ENCODE peak calls at places on chromosomes 12 and 14, in ten cellular contexts. J is upper lobe of left lung, P is PC-3, Q is BJ, N is adipocyte, B is epithelial cell of esophagus, X is fibroblast of the aortic adventitia, O is GM23248, F is gastrocnemius medialis, G is GM23338. U is an unnamed sample.

GRCh38 chr14:72943876-72944430 is 17.7 kb downstream of the DCAF4 start:
- DNase-seq in J (no peak), P (no peak), Q (no peak), N (no peak), B (no peak), X (no peak), O (no peak), F (no peak), G (no peak), U (no peak)

GRCh38 chr14:61812347-61813100 is 50.3 kb downstream of the SNAPC1 start:
- DNase-seq in J (no peak), P (no peak), Q (no peak), N (peak; percentile 40), B (peak; percentile 4), X (no peak), O (peak; percentile 23), F (no peak), G (peak; percentile 73), U (no peak)

GRCh38 chr12:119808441-119808840 is 68.7 kb downstream of the CIT start:
- DNase-seq in J (no peak), P (peak; percentile 82), Q (no peak), N (no peak), B (peak; percentile 63), X (peak; percentile 14), O (peak; percentile 66), F (no peak), G (no peak), U (no peak)

GRCh38 chr14:91173221-91173670 is 59.4 kb downstream of the DGLUCY start:
- DNase-seq in J (peak; percentile 86), P (peak; percentile 86), Q (no peak), N (peak; percentile 89), B (peak; percentile 82), X (peak; percentile 88), O (peak; percentile 78), F (peak; percentile 66), G (peak; percentile 90), U (no peak)

GRCh38 chr12:26633591-26634210 is 199.3 kb downstream of the ITPR2 start:
- DNase-seq in J (no peak), P (no peak), Q (no peak), N (peak; percentile 95), B (peak; percentile 36), X (peak; percentile 91), O (peak; percentile 78), F (no peak), G (no peak), U (no peak)

GRCh38 chr14:20508367-20508766 is 3.0 kb downstream of the RNASE10 start:
- DNase-seq in J (no peak), P (no peak), Q (no peak), N (no peak), B (no peak), X (no peak), O (no peak), F (no peak), G (no peak), U (no peak)

GRCh38 chr12:130017571-130018449 is 114.0 kb upstream of the TMEM132D start:
- DNase-seq in J (no peak), P (no peak), Q (no peak), N (no peak), B (peak; percentile 40), X (no peak), O (peak; percentile 28), F (no peak), G (peak; percentile 10), U (no peak)

GRCh38 chr12:96907681-96908163 is 665 bp downstream of the NEDD1 start:
- DNase-seq in J (peak; percentile 25), P (no peak), Q (no peak), N (peak; percentile 54), B (peak; percentile 27), X (peak; percentile 40), O (peak; percentile 59), F (no peak), G (peak; percentile 56), U (no peak)

GRCh38 chr12:55974308-55974724 is 438 bp downstream of the RAB5B start:
- DNase-seq in J (peak; percentile 63), P (peak; percentile 40), Q (no peak), N (peak; percentile 76), B (peak; percentile 67), X (no peak), O (peak; percentile 73), F (peak; percentile 14), G (peak; percentile 79), U (no peak)

GRCh38 chr14:76480426-76480825 is 104.5 kb downstream of the ESRRB start:
- DNase-seq in J (no peak), P (no peak), Q (no peak), N (no peak), B (peak; percentile 33), X (no peak), O (no peak), F (no peak), G (no peak), U (no peak)

GRCh38 chr12:3313655-3314305 is 177.2 kb upstream of the PRMT8 start:
- DNase-seq in J (no peak), P (peak; percentile 52), Q (no peak), N (peak; percentile 16), B (no peak), X (no peak), O (peak; percentile 59), F (no peak), G (peak; percentile 63), U (no peak)

GRCh38 chr12:82474798-82475184 is 116.5 kb downstream of the METTL25 start:
- DNase-seq in J (no peak), P (peak; percentile 63), Q (no peak), N (peak; percentile 36), B (peak; percentile 41), X (peak; percentile 9), O (peak; percentile 20), F (no peak), G (no peak), U (no peak)

GRCh38 chr12:126976574-126976973 is 1290.4 kb upstream of the TMEM132C start:
- DNase-seq in J (no peak), P (no peak), Q (no peak), N (no peak), B (no peak), X (no peak), O (no peak), F (no peak), G (no peak), U (no peak)

DNA sequence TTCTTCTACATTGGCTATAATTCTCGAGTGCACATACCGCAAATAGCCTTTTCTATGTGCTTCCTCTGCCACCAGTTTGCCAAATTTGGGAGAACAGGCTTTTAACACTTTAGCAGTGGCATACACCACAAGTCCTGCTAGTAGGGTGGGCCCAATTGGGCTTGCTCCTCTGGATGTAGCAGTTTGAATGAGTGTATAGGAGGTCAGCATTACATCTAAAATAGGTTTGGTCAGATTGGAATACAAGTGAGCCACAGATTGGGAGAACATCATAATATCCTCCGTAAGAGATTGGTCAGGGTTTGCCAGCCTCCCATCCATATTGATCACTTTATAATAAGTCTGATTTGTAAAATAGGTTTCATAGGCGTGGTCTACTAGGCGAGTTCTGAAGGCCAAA is 902 bp downstream of the ABCD2 start:
- DNase-seq in J (no peak), P (no peak), Q (no peak), N (no peak), B (no peak), X (no peak), O (no peak), F (no peak), G (no peak), U (no peak)
- H3K4me3 ChIP-seq in J (peak overlapping the region; percentile 41), P (no peak overlapping the region), Q (no peak overlapping the region), N (peak overlapping the region; percentile 86), B (no peak overlapping the region), X (no peak overlapping the region), O (peak overlapping the region; percentile 90), F (peak overlapping the region; percentile 63), G (no peak overlapping the region), U (peak overlapping the region; percentile 45)

GRCh38 chr14:68939893-68940613 is 39.0 kb downstream of the ACTN1 start:
- DNase-seq in J (no peak), P (peak; percentile 68), Q (peak; percentile 92), N (peak; percentile 88), B (peak; percentile 93), X (peak; percentile 91), O (peak; percentile 96), F (no peak), G (peak; percentile 44), U (no peak)
- H3K4me3 ChIP-seq in J (no peak overlapping the region), P (no peak overlapping the region), Q (no peak overlapping the region), N (no peak overlapping the region), B (no peak overlapping the region), X (no peak overlapping the region), O (peak overlapping the region; percentile 4), F (no peak overlapping the region), G (no peak overlapping the region), U (peak overlapping the region; percentile 10)

GRCh38 chr12:6824085-6824800 is 2.6 kb downstream of the GPR162 start:
- DNase-seq in J (no peak), P (no peak), Q (no peak), N (no peak), B (no peak), X (no peak), O (no peak), F (no peak), G (no peak), U (no peak)

GRCh38 chr12:6826734-6827436 is 1.3 kb upstream of the P3H3 start:
- DNase-seq in J (no peak), P (no peak), Q (no peak), N (no peak), B (no peak), X (no peak), O (no peak), F (no peak), G (no peak), U (no peak)

GRCh38 chr12:6824962-6825381 is 3.2 kb upstream of the P3H3 start:
- DNase-seq in J (no peak), P (peak; percentile 26), Q (no peak), N (peak; percentile 19), B (peak; percentile 41), X (peak; percentile 40), O (peak; percentile 75), F (no peak), G (no peak), U (no peak)

GRCh38 chr12:6826125-6826733 is 2.0 kb upstream of the P3H3 start:
- DNase-seq in J (no peak), P (no peak), Q (no peak), N (no peak), B (no peak), X (no peak), O (no peak), F (no peak), G (no peak), U (no peak)

DNA sequence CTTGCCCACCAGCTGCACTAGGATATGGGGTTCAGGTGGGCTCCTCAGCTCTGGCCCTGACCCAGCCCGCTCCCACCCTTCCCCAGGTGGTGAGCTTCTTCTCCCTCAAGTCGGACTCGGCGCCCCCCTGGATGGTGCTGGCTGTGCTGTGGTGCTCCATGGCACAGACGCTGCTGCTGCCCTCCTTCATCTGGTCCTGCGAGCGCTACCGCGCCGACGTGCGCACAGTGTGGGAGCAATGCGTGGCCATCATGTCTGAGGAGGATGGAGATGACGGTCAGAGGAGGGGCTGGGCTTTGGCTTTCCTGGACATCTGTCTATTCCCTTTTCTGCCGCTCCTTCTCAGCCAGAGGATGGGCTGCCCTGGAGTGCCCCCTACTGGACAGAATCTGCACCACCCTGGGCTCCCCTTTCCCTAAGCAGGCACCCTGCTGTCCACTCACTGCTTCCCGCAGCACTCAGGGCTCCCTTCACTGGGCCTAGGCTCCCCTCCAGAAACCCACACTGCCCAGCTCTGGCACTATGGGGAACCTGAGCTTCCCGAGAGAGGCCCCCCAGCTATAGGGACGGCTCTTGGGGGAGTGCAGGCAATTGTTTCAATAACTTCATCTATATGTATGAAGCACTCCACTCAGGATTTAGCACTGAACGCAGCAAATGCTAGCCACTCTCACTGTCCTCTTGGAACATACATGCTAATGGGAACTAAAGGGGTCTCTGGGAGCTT is 2.6 kb upstream of the P3H3 start:
- DNase-seq in J (peak; percentile 85), P (peak; percentile 84), Q (no peak), N (peak; percentile 93), B (peak; percentile 81), X (peak; percentile 84), O (peak; percentile 85), F (peak; percentile 48), G (peak; percentile 91), U (no peak)
- H3K4me3 ChIP-seq in J (no peak overlapping the region), P (peak overlapping the region; percentile 51), Q (peak overlapping the region; percentile 32), N (no peak overlapping the region), B (no peak overlapping the region), X (peak overlapping the region; percentile 58), O (peak overlapping the region; percentile 64), F (no peak overlapping the region), G (peak overlapping the region; percentile 63), U (peak overlapping the region; percentile 12)

GRCh38 chr14:96318836-96319235 is 44.3 kb downstream of the ATG2B start:
- DNase-seq in J (no peak), P (no peak), Q (no peak), N (no peak), B (no peak), X (no peak), O (no peak), F (no peak), G (no peak), U (no peak)
- H3K4me3 ChIP-seq in J (no peak overlapping the region), P (no peak overlapping the region), Q (no peak overlapping the region), N (no peak overlapping the region), B (no peak overlapping the region), X (no peak overlapping the region), O (no peak overlapping the region), F (no peak overlapping the region), G (no peak overlapping the region), U (no peak overlapping the region)